ENCODE peak calls at places on chromosomes 16 and 17, in five cellular contexts. One of them, this sample, is unnamed.

GRCh38 chr16:27332105-27332504 is 18.3 kb downstream of the IL4R start:
- DNase-seq in AG04450: no peak
- DNase-seq in HFF-Myc: no peak
- DNase-seq in psoas muscle: no peak
- DNase-seq in dorsolateral prefrontal cortex: no peak
- DNase-seq in this sample: no peak

GRCh38 chr16:58492066-58492465 is 7.9 kb upstream of the NDRG4 start:
- DNase-seq in AG04450: no peak
- DNase-seq in HFF-Myc: no peak
- DNase-seq in psoas muscle: no peak
- DNase-seq in dorsolateral prefrontal cortex: no peak
- DNase-seq in this sample: no peak

GRCh38 chr17:75820411-75821080 is 23.7 kb downstream of the UNC13D start:
- DNase-seq in AG04450: no peak
- DNase-seq in HFF-Myc: no peak
- DNase-seq in psoas muscle: peak; percentile 23
- DNase-seq in dorsolateral prefrontal cortex: no peak
- DNase-seq in this sample: no peak

GRCh38 chr17:80845863-80846671 is 145.6 kb upstream of the CHMP6 start:
- DNase-seq in AG04450: no peak
- DNase-seq in HFF-Myc: no peak
- DNase-seq in psoas muscle: peak; percentile 89
- DNase-seq in dorsolateral prefrontal cortex: peak; percentile 8
- DNase-seq in this sample: peak; percentile 84

GRCh38 chr16:23509441-23509754 is 896 bp downstream of the GGA2 start:
- DNase-seq in AG04450: no peak
- DNase-seq in HFF-Myc: no peak
- DNase-seq in psoas muscle: no peak
- DNase-seq in dorsolateral prefrontal cortex: no peak
- DNase-seq in this sample: no peak

GRCh38 chr16:58252716-58253115 is 42.1 kb downstream of the PRSS54 start:
- DNase-seq in AG04450: no peak
- DNase-seq in HFF-Myc: no peak
- DNase-seq in psoas muscle: no peak
- DNase-seq in dorsolateral prefrontal cortex: no peak
- DNase-seq in this sample: peak; percentile 31

GRCh38 chr17:61378658-61379456 is 20.8 kb upstream of the TBX2 start:
- DNase-seq in AG04450: no peak
- DNase-seq in HFF-Myc: no peak
- DNase-seq in psoas muscle: no peak
- DNase-seq in dorsolateral prefrontal cortex: no peak
- DNase-seq in this sample: no peak

GRCh38 chr17:3762922-3763776 is 37.8 kb downstream of the ITGAE start:
- DNase-seq in AG04450: no peak
- DNase-seq in HFF-Myc: no peak
- DNase-seq in psoas muscle: no peak
- DNase-seq in dorsolateral prefrontal cortex: no peak
- DNase-seq in this sample: peak; percentile 95

GRCh38 chr17:2250140-2251095 is 53.2 kb downstream of the SMG6 start:
- DNase-seq in AG04450: no peak
- DNase-seq in HFF-Myc: no peak
- DNase-seq in psoas muscle: no peak
- DNase-seq in dorsolateral prefrontal cortex: no peak
- DNase-seq in this sample: no peak

GRCh38 chr17:75370288-75370687 is 35.2 kb downstream of the GRB2 start:
- DNase-seq in AG04450: no peak
- DNase-seq in HFF-Myc: no peak
- DNase-seq in psoas muscle: peak; percentile 84
- DNase-seq in dorsolateral prefrontal cortex: peak; percentile 58
- DNase-seq in this sample: no peak

GRCh38 chr16:16062023-16062932 is 112.9 kb downstream of the ABCC1 start:
- DNase-seq in AG04450: no peak
- DNase-seq in HFF-Myc: no peak
- DNase-seq in psoas muscle: no peak
- DNase-seq in dorsolateral prefrontal cortex: no peak
- DNase-seq in this sample: peak; percentile 11

GRCh38 chr17:39792523-39793221 is 54.9 kb downstream of the GRB7 start:
- DNase-seq in AG04450: no peak
- DNase-seq in HFF-Myc: no peak
- DNase-seq in psoas muscle: no peak
- DNase-seq in dorsolateral prefrontal cortex: no peak
- DNase-seq in this sample: peak; percentile 59

GRCh38 chr17:47188266-47188665 is 829 bp downstream of the CDC27 start:
- DNase-seq in AG04450: no peak
- DNase-seq in HFF-Myc: no peak
- DNase-seq in psoas muscle: no peak
- DNase-seq in dorsolateral prefrontal cortex: no peak
- DNase-seq in this sample: peak; percentile 55

GRCh38 chr16:2242598-2242997 is 6.4 kb downstream of the DNASE1L2 start:
- DNase-seq in AG04450: no peak
- DNase-seq in HFF-Myc: no peak
- DNase-seq in psoas muscle: peak; percentile 46
- DNase-seq in dorsolateral prefrontal cortex: no peak
- DNase-seq in this sample: no peak

GRCh38 chr17:4230142-4230541 is 33.6 kb downstream of the ANKFY1 start:
- DNase-seq in AG04450: peak; percentile 93
- DNase-seq in HFF-Myc: peak; percentile 97
- DNase-seq in psoas muscle: no peak
- DNase-seq in dorsolateral prefrontal cortex: no peak
- DNase-seq in this sample: no peak

GRCh38 chr17:7132511-7133094 is 18.0 kb upstream of the ASGR2 start:
- DNase-seq in AG04450: no peak
- DNase-seq in HFF-Myc: no peak
- DNase-seq in psoas muscle: no peak
- DNase-seq in dorsolateral prefrontal cortex: no peak
- DNase-seq in this sample: peak; percentile 91

GRCh38 chr17:3773511-3773910 is 27.5 kb downstream of the ITGAE start:
- DNase-seq in AG04450: peak; percentile 34
- DNase-seq in HFF-Myc: peak; percentile 14
- DNase-seq in psoas muscle: no peak
- DNase-seq in dorsolateral prefrontal cortex: no peak
- DNase-seq in this sample: no peak

GRCh38 chr16:8402981-8403853 is 187.1 kb downstream of the TMEM114 start:
- DNase-seq in AG04450: no peak
- DNase-seq in HFF-Myc: no peak
- DNase-seq in psoas muscle: no peak
- DNase-seq in dorsolateral prefrontal cortex: no peak
- DNase-seq in this sample: no peak

GRCh38 chr17:48539177-48539576 is 5.7 kb downstream of the HOXB2 start:
- DNase-seq in AG04450: no peak
- DNase-seq in HFF-Myc: no peak
- DNase-seq in psoas muscle: no peak
- DNase-seq in dorsolateral prefrontal cortex: no peak
- DNase-seq in this sample: no peak

GRCh38 chr17:82457071-82457789 is 1.3 kb upstream of the NARF start:
- DNase-seq in AG04450: no peak
- DNase-seq in HFF-Myc: no peak
- DNase-seq in psoas muscle: no peak
- DNase-seq in dorsolateral prefrontal cortex: no peak
- DNase-seq in this sample: no peak

GRCh38 chr16:67387479-67388079 is 5.7 kb downstream of the TPPP3 start:
- DNase-seq in AG04450: no peak
- DNase-seq in HFF-Myc: no peak
- DNase-seq in psoas muscle: no peak
- DNase-seq in dorsolateral prefrontal cortex: peak; percentile 33
- DNase-seq in this sample: no peak

GRCh38 chr16:14600164-14600563 is 29.9 kb downstream of the PARN start:
- DNase-seq in AG04450: no peak
- DNase-seq in HFF-Myc: no peak
- DNase-seq in psoas muscle: no peak
- DNase-seq in dorsolateral prefrontal cortex: no peak
- DNase-seq in this sample: peak; percentile 34

DNA sequence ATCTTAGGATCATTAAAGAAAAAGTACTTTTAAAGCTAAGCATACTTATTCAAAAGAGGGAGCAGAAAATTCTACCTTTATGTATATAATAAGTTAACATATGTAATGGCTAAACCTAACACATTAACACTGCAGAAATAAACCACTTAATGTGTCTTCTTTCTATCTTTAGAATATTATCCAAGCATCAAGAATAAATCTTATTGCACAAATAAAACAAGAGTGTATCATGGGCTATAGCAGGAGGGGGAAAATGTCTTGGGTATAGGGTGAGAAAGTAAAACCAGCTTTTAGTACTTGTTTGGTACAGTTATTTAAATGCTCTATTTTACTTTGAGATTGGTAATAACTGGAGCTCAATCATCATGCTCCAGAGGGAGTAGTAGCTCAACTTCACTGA is 10.9 kb downstream of the PRKCA start:
- DNase-seq in AG04450: no peak
- DNase-seq in HFF-Myc: no peak
- DNase-seq in psoas muscle: no peak
- DNase-seq in dorsolateral prefrontal cortex: no peak
- DNase-seq in this sample: no peak
- TF ChIP-seq CTCF in AG04450: no peak
- TF ChIP-seq CTCF in HFF-Myc: no peak
- TF ChIP-seq CTCF in psoas muscle: no peak
- TF ChIP-seq CTCF in dorsolateral prefrontal cortex: no peak
- TF ChIP-seq CTCF in this sample: no peak

GRCh38 chr16:88976359-88977027 is 514 bp downstream of the CBFA2T3 start:
- DNase-seq in AG04450: no peak
- DNase-seq in HFF-Myc: no peak
- DNase-seq in psoas muscle: no peak
- DNase-seq in dorsolateral prefrontal cortex: no peak
- DNase-seq in this sample: no peak
- H3K4me3 ChIP-seq in AG04450: no peak overlapping the region
- H3K4me3 ChIP-seq in HFF-Myc: no peak overlapping the region
- H3K4me3 ChIP-seq in psoas muscle: peak overlapping the region; percentile 31
- H3K4me3 ChIP-seq in dorsolateral prefrontal cortex: peak overlapping the region; percentile 33
- H3K4me3 ChIP-seq in this sample: peak overlapping the region; percentile 84

DNA sequence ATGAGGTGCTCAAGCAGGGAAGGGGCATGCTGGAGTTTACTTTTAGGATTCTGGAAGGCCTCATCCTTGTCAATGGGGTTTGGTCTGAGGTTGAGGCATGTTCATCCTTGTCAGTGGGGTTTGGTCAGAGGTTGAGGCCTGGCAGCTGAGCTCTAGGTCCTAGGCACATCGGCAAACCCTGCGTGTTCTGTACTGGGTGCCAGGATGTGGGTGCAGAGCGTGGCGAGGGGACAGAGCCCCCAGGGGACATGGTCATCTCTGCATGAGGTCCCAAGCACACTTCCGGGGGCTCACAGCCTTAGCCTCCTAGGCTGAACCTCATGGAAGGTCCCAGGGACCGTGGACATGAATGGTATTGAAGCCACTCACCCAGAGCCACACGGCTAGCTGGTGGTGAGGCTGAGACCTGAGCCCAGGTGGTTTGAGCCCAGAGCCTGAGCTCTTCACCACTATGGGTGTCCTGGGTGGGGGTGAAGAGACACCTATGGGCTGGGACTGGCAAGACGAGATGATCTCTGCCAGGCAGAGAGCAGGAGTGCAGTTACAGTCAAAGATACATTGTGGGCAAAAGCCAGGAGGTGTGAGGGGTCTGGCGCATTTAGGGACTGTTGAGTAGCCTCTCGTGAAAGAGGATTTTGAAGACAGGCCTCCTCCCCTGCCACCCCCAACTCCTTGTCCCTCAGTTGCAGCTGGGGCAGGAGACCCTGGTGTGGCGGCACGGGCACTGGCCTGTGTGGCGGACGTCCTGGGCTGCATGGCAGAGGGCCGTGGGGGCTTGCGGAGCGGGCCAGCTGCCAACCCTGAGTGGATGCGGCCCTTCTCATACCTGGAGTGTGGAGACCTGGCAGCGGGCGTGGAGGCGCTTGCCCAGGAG is 19.3 kb downstream of the FCSK start:
- DNase-seq in AG04450: no peak
- DNase-seq in HFF-Myc: no peak
- DNase-seq in psoas muscle: no peak
- DNase-seq in dorsolateral prefrontal cortex: no peak
- DNase-seq in this sample: peak; percentile 36
- TF ChIP-seq CTCF in AG04450: no peak
- TF ChIP-seq CTCF in HFF-Myc: no peak
- TF ChIP-seq CTCF in psoas muscle: no peak
- TF ChIP-seq CTCF in dorsolateral prefrontal cortex: no peak
- TF ChIP-seq CTCF in this sample: peak; percentile 16

GRCh38 chr17:50180593-50180992 is 14.8 kb downstream of the SGCA start:
- DNase-seq in AG04450: no peak
- DNase-seq in HFF-Myc: no peak
- DNase-seq in psoas muscle: peak; percentile 50
- DNase-seq in dorsolateral prefrontal cortex: no peak
- DNase-seq in this sample: no peak

GRCh38 chr17:50177476-50177875 is 11.7 kb downstream of the SGCA start:
- DNase-seq in AG04450: no peak
- DNase-seq in HFF-Myc: no peak
- DNase-seq in psoas muscle: peak; percentile 48
- DNase-seq in dorsolateral prefrontal cortex: no peak
- DNase-seq in this sample: no peak

GRCh38 chr17:50176559-50177471 is 11.0 kb downstream of the SGCA start:
- DNase-seq in AG04450: no peak
- DNase-seq in HFF-Myc: no peak
- DNase-seq in psoas muscle: peak; percentile 58
- DNase-seq in dorsolateral prefrontal cortex: no peak
- DNase-seq in this sample: no peak

GRCh38 chr17:50180066-50180465 is 14.3 kb downstream of the SGCA start:
- DNase-seq in AG04450: no peak
- DNase-seq in HFF-Myc: no peak
- DNase-seq in psoas muscle: peak; percentile 42
- DNase-seq in dorsolateral prefrontal cortex: no peak
- DNase-seq in this sample: no peak

DNA sequence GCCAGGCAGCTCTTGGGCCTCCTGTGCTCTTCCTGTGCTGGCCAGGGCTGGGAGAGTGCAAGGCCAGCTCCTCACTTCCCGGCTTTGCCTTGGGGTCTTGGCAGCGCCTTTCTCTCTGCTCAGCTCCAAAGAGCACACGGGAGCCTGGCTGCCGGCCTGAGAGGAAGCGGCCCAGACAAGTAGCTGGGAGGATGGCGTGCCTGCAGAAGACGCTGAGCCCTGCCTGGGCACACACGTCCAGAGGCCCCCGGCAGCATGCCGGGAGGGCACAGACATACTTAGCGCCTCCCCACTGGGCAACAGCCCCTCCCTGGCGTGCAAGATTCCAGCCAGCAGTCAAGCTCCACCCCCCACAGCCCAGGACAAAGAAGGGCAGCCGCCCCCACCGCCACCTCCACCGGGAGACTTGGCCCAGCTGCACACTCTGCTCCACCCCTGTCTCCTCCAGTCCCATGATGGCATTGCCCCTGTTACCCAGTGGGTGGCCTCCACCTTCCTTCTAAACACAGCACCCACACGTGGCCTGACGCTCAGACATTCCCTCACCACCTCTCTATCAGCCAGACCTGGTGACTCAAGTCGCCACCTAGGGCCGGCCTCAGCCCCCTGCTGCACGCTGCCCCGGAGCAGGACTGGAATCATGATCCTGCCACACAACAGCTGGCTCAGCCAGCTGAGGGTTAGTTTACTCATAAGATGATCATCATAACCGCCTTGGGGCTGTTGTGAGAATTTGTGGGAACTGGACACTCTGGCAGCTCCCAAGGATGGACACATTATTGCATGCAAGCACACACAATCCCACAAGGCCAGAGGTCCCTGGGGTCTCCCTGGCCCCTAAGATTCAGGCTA is 12.4 kb downstream of the SGCA start:
- DNase-seq in AG04450: peak; percentile 92
- DNase-seq in HFF-Myc: peak; percentile 90
- DNase-seq in psoas muscle: peak; percentile 95
- DNase-seq in dorsolateral prefrontal cortex: peak; percentile 42
- DNase-seq in this sample: peak; percentile 76
- H3K4me3 ChIP-seq in AG04450: peak overlapping the region; percentile 4
- H3K4me3 ChIP-seq in HFF-Myc: no peak overlapping the region
- H3K4me3 ChIP-seq in psoas muscle: peak overlapping the region; percentile 44
- H3K4me3 ChIP-seq in dorsolateral prefrontal cortex: peak overlapping the region; percentile 35
- H3K4me3 ChIP-seq in this sample: no peak overlapping the region

GRCh38 chr16:537415-538335 is 10.2 kb downstream of the CAPN15 start:
- DNase-seq in AG04450: no peak
- DNase-seq in HFF-Myc: no peak
- DNase-seq in psoas muscle: no peak
- DNase-seq in dorsolateral prefrontal cortex: no peak
- DNase-seq in this sample: no peak
- TF ChIP-seq CTCF in AG04450: no peak
- TF ChIP-seq CTCF in HFF-Myc: peak; percentile 6
- TF ChIP-seq CTCF in psoas muscle: no peak
- TF ChIP-seq CTCF in dorsolateral prefrontal cortex: no peak
- TF ChIP-seq CTCF in this sample: no peak

This sample was measured in GM12865.